ENCODE peak calls at places on chromosome 19, in four cellular contexts. One of them, this sample, is unnamed.

GRCh38 chr19:41638624-41639023 is 11.8 kb upstream of the CEACAM4 start:
- DNase-seq in GM12878: no peak
- DNase-seq in HepG2: no peak
- DNase-seq in K562: no peak
- DNase-seq in this sample: no peak

GRCh38 chr19:19113040-19113541 is 25.2 kb downstream of the TMEM161A start:
- DNase-seq in HepG2: peak; percentile 75
- DNase-seq in GM12878: no peak
- DNase-seq in K562: peak; percentile 50
- DNase-seq in this sample: no peak

GRCh38 chr19:44517146-44517545 is 12.3 kb downstream of the CEACAM20 start:
- DNase-seq in HepG2: no peak
- DNase-seq in GM12878: no peak
- DNase-seq in K562: no peak
- DNase-seq in this sample: no peak

GRCh38 chr19:44848036-44848804 is 2.1 kb downstream of the NECTIN2 start:
- DNase-seq in GM12878: no peak
- DNase-seq in K562: no peak
- DNase-seq in HepG2: no peak
- DNase-seq in this sample: no peak

GRCh38 chr19:3124630-3125029 is 11.2 kb upstream of the GNA15 start:
- DNase-seq in K562: no peak
- DNase-seq in GM12878: no peak
- DNase-seq in HepG2: no peak
- DNase-seq in this sample: no peak

GRCh38 chr19:49073514-49074378 is 1.2 kb upstream of the KCNA7 start:
- DNase-seq in K562: peak; percentile 76
- DNase-seq in HepG2: peak; percentile 32
- DNase-seq in GM12878: no peak
- DNase-seq in this sample: peak; percentile 65

GRCh38 chr19:49920624-49921363 is 8.2 kb upstream of the ATF5 start:
- DNase-seq in GM12878: peak; percentile 83
- DNase-seq in HepG2: no peak
- DNase-seq in K562: no peak
- DNase-seq in this sample: no peak

GRCh38 chr19:4454952-4455738 is 2.4 kb downstream of the UBXN6 start:
- DNase-seq in GM12878: no peak
- DNase-seq in K562: peak; percentile 74
- DNase-seq in HepG2: no peak
- DNase-seq in this sample: no peak

GRCh38 chr19:13262450-13262849 is 112.2 kb downstream of the IER2 start:
- DNase-seq in GM12878: no peak
- DNase-seq in K562: peak; percentile 57
- DNase-seq in HepG2: peak; percentile 38
- DNase-seq in this sample: peak; percentile 45

GRCh38 chr19:38733493-38734175 is 10.6 kb downstream of the CAPN12 start:
- DNase-seq in HepG2: no peak
- DNase-seq in GM12878: no peak
- DNase-seq in K562: no peak
- DNase-seq in this sample: peak; percentile 65

GRCh38 chr19:42422576-42423461 is 4.4 kb downstream of the LIPE start:
- DNase-seq in K562: no peak
- DNase-seq in GM12878: no peak
- DNase-seq in HepG2: peak; percentile 59
- DNase-seq in this sample: no peak

GRCh38 chr19:52190679-52191293 is 934 bp downstream of the PPP2R1A start:
- DNase-seq in HepG2: no peak
- DNase-seq in K562: no peak
- DNase-seq in GM12878: no peak
- DNase-seq in this sample: peak; percentile 51

GRCh38 chr19:52191951-52192350 is 2.1 kb downstream of the PPP2R1A start:
- DNase-seq in GM12878: no peak
- DNase-seq in HepG2: no peak
- DNase-seq in K562: no peak
- DNase-seq in this sample: no peak

GRCh38 chr19:52189745-52190678 is at the start of gene PPP2R1A:
- DNase-seq in HepG2: peak; percentile 100
- DNase-seq in GM12878: peak; percentile 100
- DNase-seq in K562: peak; percentile 100
- DNase-seq in this sample: peak; percentile 100

GRCh38 chr19:52188822-52189744 is 769 bp upstream of the PPP2R1A start:
- DNase-seq in GM12878: no peak
- DNase-seq in HepG2: no peak
- DNase-seq in K562: no peak
- DNase-seq in this sample: no peak

DNA sequence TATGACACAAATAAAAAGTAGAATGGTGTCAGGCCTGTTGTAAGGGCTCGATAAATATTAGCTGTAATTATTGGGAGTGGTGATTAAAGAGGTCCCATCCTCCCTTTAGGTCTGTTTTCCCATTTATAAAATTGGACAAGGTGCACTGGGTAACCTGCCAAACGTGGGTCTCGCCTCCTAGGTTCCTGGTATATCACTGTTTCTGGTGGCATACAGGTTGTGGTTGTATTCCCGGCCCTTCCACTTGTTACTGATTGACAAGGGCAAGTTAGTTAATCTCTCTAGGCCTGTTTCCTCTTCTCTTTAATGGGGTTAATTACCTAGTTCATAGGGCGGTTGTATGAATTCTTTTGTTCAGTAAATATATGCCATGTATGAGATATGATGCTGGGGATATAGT is 1.5 kb downstream of the PPP2R1A start:
- DNase-seq in K562: no peak
- DNase-seq in HepG2: no peak
- DNase-seq in GM12878: no peak
- DNase-seq in this sample: no peak
- TF ChIP-seq ESRRA in K562: no peak
- TF ChIP-seq ESRRA in HepG2: no peak
- TF ChIP-seq ESRRA in GM12878: no peak
- TF ChIP-seq ESRRA in this sample: no peak

GRCh38 chr19:10404888-10405808 is 1.8 kb upstream of the CDC37 start:
- DNase-seq in HepG2: no peak
- DNase-seq in GM12878: no peak
- DNase-seq in K562: peak; percentile 3
- DNase-seq in this sample: no peak

GRCh38 chr19:10406191-10406590 is 2.8 kb upstream of the CDC37 start:
- DNase-seq in K562: no peak
- DNase-seq in GM12878: no peak
- DNase-seq in HepG2: no peak
- DNase-seq in this sample: no peak

GRCh38 chr19:10412257-10412977 is 7.9 kb upstream of the PDE4A start:
- DNase-seq in K562: no peak
- DNase-seq in HepG2: no peak
- DNase-seq in GM12878: peak; percentile 94
- DNase-seq in this sample: no peak

GRCh38 chr19:10407102-10407501 is 3.8 kb upstream of the CDC37 start:
- DNase-seq in GM12878: no peak
- DNase-seq in HepG2: no peak
- DNase-seq in K562: no peak
- DNase-seq in this sample: no peak

GRCh38 chr19:10408511-10409291 is 5.4 kb upstream of the CDC37 start:
- DNase-seq in HepG2: no peak
- DNase-seq in K562: no peak
- DNase-seq in GM12878: no peak
- DNase-seq in this sample: no peak
- TF ChIP-seq SMC3 in HepG2: no peak
- TF ChIP-seq SMC3 in K562: no peak
- TF ChIP-seq SMC3 in GM12878: no peak
- TF ChIP-seq SMC3 in this sample: no peak

DNA sequence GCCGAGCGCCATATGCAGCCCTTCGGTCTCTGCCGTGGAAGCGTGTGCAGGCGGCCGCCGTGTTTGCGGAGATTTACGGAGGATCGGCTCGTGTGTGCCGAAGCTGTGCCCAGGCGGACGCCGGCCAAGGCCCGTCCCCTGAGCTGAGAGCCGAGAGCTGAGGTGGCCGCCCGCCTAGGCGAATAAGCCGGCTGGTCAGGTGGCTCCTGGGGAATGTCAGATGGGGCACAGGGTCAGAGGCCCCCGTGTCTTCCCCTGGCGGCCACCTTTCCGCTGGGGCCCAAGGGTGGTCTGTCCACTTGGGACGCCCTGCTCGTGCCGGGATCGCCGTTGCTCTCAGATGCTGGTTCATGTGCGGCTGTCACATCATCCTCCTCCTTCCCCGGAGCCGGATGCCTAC is 78.8 kb downstream of the ZNF536 start:
- DNase-seq in GM12878: no peak
- DNase-seq in HepG2: no peak
- DNase-seq in K562: no peak
- DNase-seq in this sample: no peak
- TF ChIP-seq JUNB in GM12878: no peak
- TF ChIP-seq JUNB in HepG2: no peak
- TF ChIP-seq JUNB in K562: no peak
- TF ChIP-seq JUNB in this sample: no peak

DNA sequence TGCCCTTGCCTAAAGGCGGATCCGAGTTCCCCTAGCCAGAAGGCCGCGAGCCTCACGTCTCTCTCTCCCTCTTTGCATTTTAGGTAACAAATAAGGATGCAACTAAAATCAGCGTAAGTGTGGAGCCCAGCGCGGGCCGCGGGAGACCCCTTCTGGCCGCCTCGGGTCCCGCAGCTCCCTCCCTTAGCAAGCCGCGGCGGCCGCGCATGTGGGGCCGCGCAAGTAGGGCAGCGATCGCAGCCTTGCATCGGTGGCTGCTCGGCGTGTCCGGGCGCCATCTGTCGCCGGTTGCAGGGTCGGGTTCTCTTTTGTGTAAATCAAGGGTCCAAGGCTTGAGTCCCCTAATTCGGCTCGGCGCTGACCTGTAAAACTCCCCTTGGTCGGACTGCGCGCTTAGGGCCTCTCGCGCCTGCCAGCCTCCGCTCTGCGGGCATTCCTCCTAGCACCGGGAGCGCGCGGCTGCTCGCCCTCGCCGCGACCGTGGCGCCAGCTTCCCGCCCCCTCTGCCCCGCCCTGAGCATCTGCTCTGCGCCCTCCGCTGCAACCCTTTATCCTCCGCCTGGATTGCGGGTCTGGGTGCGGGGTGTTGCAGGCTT is 2.7 kb downstream of the VSTM2B start:
- DNase-seq in GM12878: peak; percentile 3
- DNase-seq in K562: peak; percentile 77
- DNase-seq in HepG2: peak; percentile 49
- DNase-seq in this sample: peak; percentile 90
- TF ChIP-seq ESRRA in GM12878: no peak
- TF ChIP-seq ESRRA in K562: no peak
- TF ChIP-seq ESRRA in HepG2: no peak
- TF ChIP-seq ESRRA in this sample: no peak

GRCh38 chr19:1917926-1918325 is 12.7 kb downstream of the ADAT3 start:
- DNase-seq in GM12878: no peak
- DNase-seq in K562: no peak
- DNase-seq in HepG2: no peak
- DNase-seq in this sample: no peak
- TF ChIP-seq SMC3 in GM12878: no peak
- TF ChIP-seq SMC3 in K562: no peak
- TF ChIP-seq SMC3 in HepG2: no peak
- TF ChIP-seq SMC3 in this sample: no peak